ENCODE peak calls at places on chromosomes 2 and 18, in nine cellular contexts. Z, D, C, N, G, K, B, M and J are unnamed samples.

GRCh38 chr2:240593703-240594451 is 7.3 kb downstream of the CAPN10 start:
- DNase-seq in N (peak; percentile 21), Z (no peak), D (no peak), C (no peak), B (no peak), G (no peak), K (no peak), M (no peak), J (no peak)

GRCh38 chr2:224350703-224351102 is 51.2 kb downstream of the FAM124B start:
- DNase-seq in B (no peak), M (no peak), Z (no peak), D (no peak), N (no peak), K (no peak), C (no peak), G (no peak), J (peak; percentile 39)

GRCh38 chr2:39730685-39731302 is 48.3 kb downstream of the THUMPD2 start:
- DNase-seq in K (no peak), G (peak; percentile 42), B (peak; percentile 25), M (no peak), N (no peak), Z (peak; percentile 42), C (no peak), D (peak; percentile 19), J (no peak)

GRCh38 chr2:127735044-127735443 is 33.7 kb downstream of the SFT2D3 start:
- DNase-seq in B (peak; percentile 4), M (no peak), G (no peak), Z (no peak), D (no peak), C (no peak), K (peak; percentile 27), N (no peak), J (no peak)

GRCh38 chr2:163347982-163348842 is 387.6 kb downstream of the FIGN start:
- DNase-seq in K (no peak), G (no peak), M (peak; percentile 73), D (peak; percentile 72), N (peak; percentile 58), C (peak; percentile 56), B (peak; percentile 70), Z (peak; percentile 71), J (peak; percentile 78)

GRCh38 chr2:199484927-199485326 is 27.2 kb upstream of the SATB2 start:
- DNase-seq in N (peak; percentile 68), Z (no peak), C (no peak), M (no peak), D (no peak), K (peak; percentile 19), G (no peak), B (no peak), J (no peak)

GRCh38 chr2:164913640-164914346 is 41.5 kb downstream of the SLC38A11 start:
- DNase-seq in N (no peak), Z (peak; percentile 33), K (peak; percentile 38), G (no peak), D (no peak), B (no peak), M (no peak), C (no peak), J (no peak)

GRCh38 chr2:152250421-152251100 is 75.0 kb upstream of the STAM2 start:
- DNase-seq in C (no peak), K (no peak), D (no peak), B (no peak), Z (no peak), N (no peak), G (no peak), M (no peak), J (no peak)

GRCh38 chr2:227614246-227614645 is 394 bp downstream of the SCYGR3 start:
- DNase-seq in C (no peak), G (no peak), K (no peak), M (no peak), Z (no peak), N (no peak), D (no peak), B (no peak), J (no peak)

GRCh38 chr18:28176674-28176932 is 327 bp downstream of the CDH2 start:
- DNase-seq in M (no peak), D (no peak), K (no peak), G (peak; percentile 34), C (no peak), B (peak; percentile 5), Z (no peak), N (no peak), J (no peak)

GRCh38 chr18:73136134-73136533 is 268.3 kb upstream of the NETO1 start:
- DNase-seq in N (no peak), K (no peak), D (no peak), B (peak; percentile 2), C (no peak), Z (peak; percentile 11), G (peak; percentile 29), M (no peak), J (no peak)

GRCh38 chr2:212099658-212100057 is 438.9 kb downstream of the ERBB4 start:
- DNase-seq in B (no peak), G (no peak), Z (no peak), C (no peak), K (no peak), D (no peak), N (no peak), M (no peak), J (no peak)

GRCh38 chr2:234243871-234244565 is 193.5 kb downstream of the SPP2 start:
- DNase-seq in D (no peak), Z (no peak), G (no peak), C (no peak), K (no peak), B (no peak), M (no peak), N (no peak), J (no peak)

GRCh38 chr2:120761164-120761861 is 25.6 kb downstream of the GLI2 start:
- DNase-seq in C (no peak), D (no peak), M (no peak), K (no peak), G (no peak), N (peak; percentile 5), Z (no peak), B (no peak), J (no peak)

GRCh38 chr2:163155279-163155883 is 316.8 kb upstream of the KCNH7 start:
- DNase-seq in C (no peak), N (no peak), B (peak; percentile 21), M (no peak), K (peak; percentile 19), G (peak; percentile 30), D (no peak), Z (peak; percentile 48), J (no peak)

GRCh38 chr18:79753391-79753851 is 44.3 kb upstream of the KCNG2 start:
- DNase-seq in B (no peak), K (no peak), N (no peak), M (no peak), G (no peak), D (no peak), C (no peak), Z (no peak), J (no peak)

GRCh38 chr2:220356076-220356475 is 728.6 kb downstream of the SLC4A3 start:
- DNase-seq in Z (peak; percentile 30), B (no peak), M (no peak), D (no peak), G (no peak), C (no peak), K (peak; percentile 12), N (no peak), J (no peak)

GRCh38 chr2:220353897-220354296 is 726.5 kb downstream of the SLC4A3 start:
- DNase-seq in C (no peak), M (no peak), K (no peak), B (no peak), G (no peak), D (peak; percentile 32), Z (peak; percentile 37), N (no peak), J (no peak)
- TF ChIP-seq CTCF in C (no peak), M (no peak), K (no peak), B (no peak), G (no peak), D (no peak), Z (no peak), N (no peak), J (no peak)

DNA sequence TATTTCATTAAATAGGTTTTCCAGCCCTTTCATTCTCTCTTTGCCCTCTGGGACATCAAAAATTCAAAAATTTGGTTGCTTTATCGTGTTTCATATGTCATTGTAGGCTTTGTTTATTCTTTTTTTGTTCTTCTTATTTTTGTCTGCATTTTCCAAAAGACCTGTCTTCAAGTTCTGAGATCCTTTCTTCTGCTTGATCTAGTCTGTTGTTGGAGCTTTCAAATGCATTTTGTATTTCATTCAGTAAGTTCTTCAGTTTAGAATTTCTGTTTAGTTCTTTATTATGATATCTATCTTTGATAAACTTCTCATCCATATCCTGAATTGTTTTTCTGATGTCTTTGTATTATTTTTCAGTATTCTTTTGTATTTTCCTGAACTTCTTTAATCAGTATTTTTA is 123.6 kb downstream of the XRCC5 start:
- DNase-seq in G (no peak), N (no peak), Z (no peak), K (no peak), C (no peak), D (no peak), M (no peak), B (no peak), J (no peak)
- TF ChIP-seq CTCF in G (no peak), N (no peak), Z (no peak), K (no peak), C (no peak), D (no peak), M (no peak), B (no peak), J (no peak)

DNA sequence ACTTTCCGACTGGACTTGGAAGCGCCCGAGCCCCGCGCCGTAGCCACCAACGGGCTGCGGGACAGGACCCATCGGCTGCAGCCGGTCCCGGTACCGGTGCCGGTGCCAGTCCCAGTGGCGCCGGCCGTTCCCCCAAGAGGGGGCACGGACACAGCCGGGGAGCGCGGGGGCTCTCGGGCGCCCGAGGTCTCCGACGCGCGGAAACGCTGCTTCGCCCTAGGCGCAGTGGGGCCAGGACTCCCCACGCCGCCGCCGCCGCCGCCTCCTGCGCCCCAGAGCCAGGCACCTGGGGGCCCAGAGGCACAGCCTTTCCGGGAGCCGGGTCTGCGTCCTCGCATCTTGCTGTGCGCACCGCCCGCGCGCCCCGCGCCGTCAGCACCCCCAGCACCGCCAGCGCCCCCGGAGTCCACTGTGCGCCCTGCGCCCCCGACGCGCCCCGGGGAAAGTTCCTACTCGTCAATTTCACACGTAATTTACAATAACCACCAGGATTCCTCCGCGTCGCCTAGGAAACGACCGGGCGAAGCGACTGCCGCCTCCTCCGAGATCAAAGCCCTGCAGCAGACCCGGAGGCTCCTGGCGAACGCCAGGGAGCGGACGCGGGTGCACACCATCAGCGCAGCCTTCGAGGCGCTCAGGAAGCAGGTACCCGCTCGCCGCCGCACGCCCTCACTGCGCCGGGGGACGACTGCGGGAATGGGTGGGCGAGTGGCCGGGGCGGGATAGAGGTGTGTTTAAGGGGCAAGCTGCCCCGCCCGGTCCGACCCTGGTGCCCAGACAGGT is 713 bp downstream of the ATOH8 start:
- DNase-seq in K (peak; percentile 30), B (no peak), C (no peak), D (no peak), N (peak; percentile 51), Z (no peak), M (no peak), G (peak; percentile 64), J (no peak)
- TF ChIP-seq CTCF in K (no peak), B (no peak), C (no peak), D (peak; percentile 14), N (no peak), Z (no peak), M (peak; percentile 26), G (no peak), J (peak; percentile 19)

DNA sequence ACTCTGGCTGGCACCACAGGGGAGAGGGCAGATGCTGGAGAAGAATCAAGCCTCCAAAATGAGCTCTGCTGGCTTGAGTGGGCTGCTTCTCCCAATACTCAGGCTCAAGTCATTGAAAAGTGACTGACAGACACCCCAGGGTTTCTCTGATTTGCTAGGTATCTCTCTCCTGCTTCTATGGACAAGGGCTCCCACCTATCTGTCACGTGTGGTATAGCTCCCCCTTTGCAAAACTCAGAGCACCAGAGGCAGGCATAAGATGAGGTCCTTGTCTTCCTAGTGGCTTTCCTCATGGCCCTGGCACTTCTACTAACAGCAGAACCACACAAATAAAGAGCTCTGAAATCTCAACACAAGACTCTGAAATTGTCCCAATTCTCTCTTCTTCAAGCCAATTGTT is 105.2 kb downstream of the GALNT14 start:
- DNase-seq in N (no peak), B (no peak), K (no peak), M (no peak), Z (no peak), D (no peak), G (no peak), C (no peak), J (no peak)
- TF ChIP-seq CTCF in N (no peak), B (no peak), K (no peak), M (no peak), Z (no peak), D (no peak), G (no peak), C (no peak), J (peak; percentile 21)